ENCODE peak calls at places on chromosomes 2 and 18, in nine cellular contexts. I is A549, O is PC-9, S is neural progenitor cell, D is HepG2, V is hepatocyte, F is Karpas-422, G is MM.1S, Y is GM23248. Q is an unnamed sample.

GRCh38 chr2:191478754-191479679 is 198.9 kb upstream of the NABP1 start:
- DNase-seq in D (peak; percentile 23), V (peak; percentile 68), G (no peak), F (no peak), Y (peak; percentile 75), O (no peak), S (peak; percentile 57), I (no peak), Q (no peak)

GRCh38 chr2:230068658-230069080 is at the start of gene SLC16A14:
- DNase-seq in Y (peak; percentile 6), S (peak; percentile 52), G (peak; percentile 73), O (peak; percentile 20), F (peak; percentile 64), V (peak; percentile 68), D (no peak), I (peak; percentile 63), Q (peak; percentile 84)

GRCh38 chr2:167706800-167707199 is 540.6 kb downstream of the STK39 start:
- DNase-seq in S (no peak), V (no peak), G (no peak), I (no peak), D (peak; percentile 2), O (no peak), Y (no peak), F (no peak), Q (no peak)

GRCh38 chr2:188788621-188789020 is 185.6 kb upstream of the COL3A1 start:
- DNase-seq in G (no peak), I (peak; percentile 55), Y (peak; percentile 86), D (no peak), O (no peak), V (peak; percentile 43), S (no peak), F (no peak), Q (peak; percentile 76)

GRCh38 chr2:214233164-214233563 is 177.7 kb upstream of the VWC2L start:
- DNase-seq in D (no peak), G (no peak), I (no peak), Y (no peak), F (no peak), V (no peak), S (no peak), O (no peak), Q (no peak)

GRCh38 chr2:30371028-30371708 is 75.9 kb upstream of the LCLAT1 start:
- DNase-seq in F (no peak), D (no peak), Y (no peak), S (no peak), I (no peak), V (no peak), G (no peak), O (no peak), Q (no peak)

GRCh38 chr2:215658635-215659305 is 222.9 kb upstream of the FN1 start:
- DNase-seq in I (no peak), D (no peak), Y (no peak), G (no peak), S (no peak), V (no peak), O (no peak), F (no peak), Q (no peak)

GRCh38 chr2:102041351-102041750 is 49.6 kb downstream of the IL1R2 start:
- DNase-seq in V (no peak), S (no peak), O (no peak), F (no peak), I (no peak), D (peak; percentile 65), Y (peak; percentile 76), G (no peak), Q (no peak)

GRCh38 chr2:111161971-111162370 is 41.3 kb downstream of the BCL2L11 start:
- DNase-seq in D (no peak), Y (no peak), V (no peak), O (no peak), S (no peak), F (no peak), G (no peak), I (no peak), Q (no peak)

GRCh38 chr2:146666336-146666735 is 1178.5 kb upstream of the ACVR2A start:
- DNase-seq in G (no peak), V (no peak), Y (peak; percentile 30), D (no peak), F (no peak), I (peak; percentile 5), S (no peak), O (no peak), Q (peak; percentile 69)

GRCh38 chr18:34971313-34971712 is 69.9 kb upstream of the MAPRE2 start:
- DNase-seq in O (no peak), S (no peak), F (no peak), V (no peak), D (no peak), G (no peak), Y (peak; percentile 84), I (peak; percentile 25), Q (peak; percentile 35)

GRCh38 chr2:94759211-94759610 is 112.0 kb upstream of the TEKT4 start:
- DNase-seq in Y (peak; percentile 5), O (peak; percentile 46), F (peak; percentile 81), I (peak; percentile 34), G (peak; percentile 33), S (no peak), D (peak; percentile 44), V (no peak), Q (peak; percentile 56)

GRCh38 chr18:8744656-8745055 is 39.3 kb downstream of the MTCL1 start:
- DNase-seq in O (no peak), I (no peak), Y (no peak), S (no peak), F (no peak), D (no peak), V (no peak), G (no peak), Q (no peak)

GRCh38 chr2:118227698-118228508 is 139.6 kb downstream of the INSIG2 start:
- DNase-seq in V (no peak), G (no peak), O (no peak), F (no peak), D (no peak), I (no peak), S (no peak), Y (peak; percentile 24), Q (peak; percentile 68)

GRCh38 chr18:24651472-24651871 is 191.0 kb downstream of the HRH4 start:
- DNase-seq in S (no peak), G (no peak), D (no peak), Y (no peak), O (no peak), I (no peak), F (no peak), V (no peak), Q (no peak)

GRCh38 chr18:45839415-45840395 is 14.2 kb downstream of the SIGLEC15 start:
- DNase-seq in O (peak; percentile 37), G (no peak), V (peak; percentile 67), I (peak; percentile 63), Y (peak; percentile 90), S (peak; percentile 50), F (peak; percentile 82), D (peak; percentile 23), Q (peak; percentile 62)

GRCh38 chr2:26640331-26640745 is 828 bp downstream of the CIB4 start:
- DNase-seq in Y (peak; percentile 65), G (no peak), O (peak; percentile 85), F (no peak), I (no peak), V (peak; percentile 71), S (no peak), D (peak; percentile 18), Q (peak; percentile 22)
- H3K4me2 ChIP-seq in Y (no peak overlapping the region), G (no peak overlapping the region), O (peak overlapping the region; percentile 47), F (no peak overlapping the region), I (no peak overlapping the region), V (peak overlapping the region; percentile 53), S (no peak overlapping the region), D (no peak overlapping the region), Q (no peak overlapping the region)

GRCh38 chr2:21011876-21012556 is 31.9 kb downstream of the APOB start:
- DNase-seq in S (no peak), G (no peak), Y (no peak), O (no peak), V (no peak), I (no peak), D (no peak), F (no peak), Q (no peak)
- H3K4me2 ChIP-seq in S (no peak overlapping the region), G (no peak overlapping the region), Y (no peak overlapping the region), O (no peak overlapping the region), V (no peak overlapping the region), I (no peak overlapping the region), D (no peak overlapping the region), F (no peak overlapping the region), Q (no peak overlapping the region)

GRCh38 chr2:15220618-15221017 is 340.5 kb downstream of the NBAS start:
- DNase-seq in G (no peak), O (no peak), D (no peak), V (no peak), I (no peak), S (no peak), Y (no peak), F (no peak), Q (no peak)

GRCh38 chr2:15218423-15219086 is 342.6 kb downstream of the NBAS start:
- DNase-seq in G (no peak), D (no peak), V (no peak), F (no peak), O (no peak), Y (no peak), I (no peak), S (no peak), Q (no peak)

GRCh38 chr2:15222856-15223255 is 338.3 kb downstream of the NBAS start:
- DNase-seq in D (no peak), G (no peak), S (no peak), Y (peak; percentile 23), O (no peak), V (no peak), F (no peak), I (no peak), Q (no peak)

GRCh38 chr2:15225131-15225530 is 336.0 kb downstream of the NBAS start:
- DNase-seq in V (no peak), S (no peak), Y (no peak), F (no peak), I (no peak), O (no peak), D (no peak), G (no peak), Q (no peak)

GRCh38 chr2:15223887-15224286 is 337.2 kb downstream of the NBAS start:
- DNase-seq in V (no peak), F (no peak), D (no peak), S (no peak), G (no peak), Y (peak; percentile 94), I (peak; percentile 47), O (no peak), Q (peak; percentile 39)
- H3K4me2 ChIP-seq in V (no peak overlapping the region), F (no peak overlapping the region), D (no peak overlapping the region), S (no peak overlapping the region), G (no peak overlapping the region), Y (peak overlapping the region; percentile 74), I (no peak overlapping the region), O (no peak overlapping the region), Q (no peak overlapping the region)

GRCh38 chr2:42138163-42139016 is 30.8 kb upstream of the EML4 start:
- DNase-seq in D (no peak), I (peak; percentile 71), Y (peak; percentile 92), O (peak; percentile 74), G (no peak), V (peak; percentile 56), F (no peak), S (no peak), Q (peak; percentile 95)
- H3K4me2 ChIP-seq in D (peak overlapping the region; percentile 80), I (peak overlapping the region; percentile 51), Y (no peak overlapping the region), O (peak overlapping the region; percentile 54), G (no peak overlapping the region), V (no peak overlapping the region), F (no peak overlapping the region), S (no peak overlapping the region), Q (peak overlapping the region; percentile 61)

Q was measured in PC-3.